ENCODE peak calls at places on chromosome 6, in ten cellular contexts. A, O, I, V, Z, B, F, Y, Q and E are unnamed samples.
A peak's percentile ranks its signal among the peaks of the same experiment; 100 is the strongest.

GRCh38 chr6:28789553-28790083 is 134.2 kb downstream of the TRIM27 start:
- DNase-seq in A (no peak), O (no peak), I (no peak), V (no peak), Z (no peak), B (no peak), F (peak; percentile 89), Y (peak; percentile 41), Q (peak; percentile 54), E (peak; percentile 53)

GRCh38 chr6:2054516-2055067 is 190.8 kb downstream of the GMDS start:
- DNase-seq in A (no peak), O (no peak), I (no peak), V (no peak), Z (no peak), B (no peak), F (no peak), Y (no peak), Q (no peak), E (no peak)

GRCh38 chr6:6674872-6675271 is 86.4 kb downstream of the LY86 start:
- DNase-seq in A (no peak), O (no peak), I (no peak), V (no peak), Z (no peak), B (no peak), F (peak; percentile 36), Y (no peak), Q (peak; percentile 56), E (no peak)

GRCh38 chr6:26594128-26594493 is 2.6 kb upstream of the ABT1 start:
- DNase-seq in A (no peak), O (no peak), I (no peak), V (no peak), Z (no peak), B (no peak), F (no peak), Y (no peak), Q (no peak), E (no peak)

GRCh38 chr6:113306552-113307145 is 550.5 kb upstream of the MARCKS start:
- DNase-seq in A (peak; percentile 45), O (peak; percentile 21), I (peak; percentile 81), V (no peak), Z (no peak), B (no peak), F (peak; percentile 36), Y (no peak), Q (peak; percentile 75), E (peak; percentile 14)

GRCh38 chr6:159720708-159721107 is 6.6 kb upstream of the WTAP start:
- DNase-seq in A (no peak), O (no peak), I (no peak), V (no peak), Z (no peak), B (no peak), F (no peak), Y (no peak), Q (peak; percentile 41), E (no peak)

GRCh38 chr6:75204959-75205775 is 686 bp downstream of the COL12A1 start:
- DNase-seq in A (peak; percentile 70), O (peak; percentile 77), I (peak; percentile 88), V (peak; percentile 82), Z (no peak), B (no peak), F (peak; percentile 43), Y (peak; percentile 85), Q (peak; percentile 60), E (peak; percentile 69)

GRCh38 chr6:160398674-160399271 is 50.6 kb downstream of the SLC22A3 start:
- DNase-seq in A (no peak), O (no peak), I (no peak), V (no peak), Z (no peak), B (no peak), F (no peak), Y (peak; percentile 21), Q (no peak), E (no peak)

GRCh38 chr6:128327890-128328289 is 192.5 kb downstream of the PTPRK start:
- DNase-seq in A (no peak), O (no peak), I (no peak), V (no peak), Z (no peak), B (no peak), F (peak; percentile 64), Y (no peak), Q (peak; percentile 52), E (no peak)

GRCh38 chr6:39140556-39141191 is 25.7 kb upstream of the SAYSD1 start:
- DNase-seq in A (no peak), O (no peak), I (no peak), V (no peak), Z (no peak), B (no peak), F (no peak), Y (no peak), Q (no peak), E (no peak)

GRCh38 chr6:31597006-31597405 is 4.2 kb upstream of the NCR3 start:
- DNase-seq in A (no peak), O (no peak), I (no peak), V (no peak), Z (no peak), B (no peak), F (peak; percentile 75), Y (no peak), Q (peak; percentile 40), E (no peak)

GRCh38 chr6:20559924-20560551 is 25.8 kb downstream of the CDKAL1 start:
- DNase-seq in A (no peak), O (no peak), I (no peak), V (no peak), Z (no peak), B (no peak), F (peak; percentile 24), Y (no peak), Q (no peak), E (no peak)

GRCh38 chr6:73435236-73435635 is 16.9 kb downstream of the CGAS start:
- DNase-seq in A (no peak), O (no peak), I (no peak), V (no peak), Z (no peak), B (no peak), F (no peak), Y (no peak), Q (no peak), E (no peak)

GRCh38 chr6:166655713-166656265 is 28.7 kb upstream of the RPS6KA2 start:
- DNase-seq in A (no peak), O (no peak), I (no peak), V (no peak), Z (no peak), B (no peak), F (no peak), Y (no peak), Q (no peak), E (no peak)

GRCh38 chr6:30884521-30885480 is 482 bp downstream of the DDR1 start:
- DNase-seq in A (peak; percentile 72), O (peak; percentile 74), I (peak; percentile 80), V (no peak), Z (no peak), B (peak; percentile 66), F (peak; percentile 49), Y (peak; percentile 9), Q (peak; percentile 76), E (peak; percentile 50)

GRCh38 chr6:149032599-149033405 is 284.7 kb upstream of the TAB2 start:
- DNase-seq in A (no peak), O (peak; percentile 56), I (no peak), V (no peak), Z (peak; percentile 64), B (no peak), F (peak; percentile 56), Y (peak; percentile 91), Q (no peak), E (peak; percentile 87)

GRCh38 chr6:43702522-43703440 is 15.2 kb upstream of the MRPS18A start:
- DNase-seq in A (peak; percentile 94), O (peak; percentile 86), I (peak; percentile 96), V (peak; percentile 97), Z (peak; percentile 57), B (no peak), F (peak; percentile 82), Y (peak; percentile 71), Q (peak; percentile 97), E (peak; percentile 93)

GRCh38 chr6:41441598-41442205 is 104.5 kb upstream of the FOXP4 start:
- DNase-seq in A (no peak), O (no peak), I (no peak), V (no peak), Z (no peak), B (no peak), F (no peak), Y (no peak), Q (peak; percentile 82), E (no peak)
- H3K27me3 ChIP-seq in A (no peaks in the 10 kb centered on the region), O (no peaks in the 10 kb centered on the region), I (no peaks in the 10 kb centered on the region), V (peaks cover 18% of the 10 kb centered on the region), Z (peaks cover 53% of the 10 kb centered on the region), B (peaks cover 8% of the 10 kb centered on the region), F (no peaks in the 10 kb centered on the region), Y (peaks cover 41% of the 10 kb centered on the region), Q (peaks cover 30% of the 10 kb centered on the region), E (no peaks in the 10 kb centered on the region)

GRCh38 chr6:89146748-89147715 is 1.2 kb downstream of the PM20D2 start:
- DNase-seq in A (no peak), O (no peak), I (no peak), V (no peak), Z (no peak), B (no peak), F (peak; percentile 39), Y (peak; percentile 62), Q (peak; percentile 37), E (no peak)

GRCh38 chr6:89144358-89145041 is 1.4 kb upstream of the PM20D2 start:
- DNase-seq in A (no peak), O (no peak), I (no peak), V (no peak), Z (no peak), B (no peak), F (no peak), Y (no peak), Q (no peak), E (no peak)

GRCh38 chr6:89145962-89146747 is at the start of gene PM20D2:
- DNase-seq in A (peak; percentile 77), O (peak; percentile 75), I (peak; percentile 83), V (no peak), Z (no peak), B (peak; percentile 46), F (peak; percentile 73), Y (peak; percentile 31), Q (peak; percentile 79), E (peak; percentile 81)

GRCh38 chr6:89145461-89145961 is 344 bp upstream of the PM20D2 start:
- DNase-seq in A (no peak), O (no peak), I (no peak), V (no peak), Z (no peak), B (no peak), F (peak; percentile 60), Y (no peak), Q (peak; percentile 2), E (peak; percentile 15)

GRCh38 chr6:89148016-89148750 is 2.3 kb downstream of the PM20D2 start:
- DNase-seq in A (no peak), O (no peak), I (no peak), V (no peak), Z (no peak), B (no peak), F (peak; percentile 43), Y (no peak), Q (no peak), E (peak; percentile 56)
- H3K4me3 ChIP-seq in A (peak overlapping the region; percentile 20), O (no peak overlapping the region), I (peak overlapping the region; percentile 91), V (no peak overlapping the region), Z (no peak overlapping the region), B (no peak overlapping the region), F (peak overlapping the region; percentile 69), Y (no peak overlapping the region), Q (no peak overlapping the region), E (no peak overlapping the region)

GRCh38 chr6:33843086-33843695 is 39.4 kb upstream of the MLN start:
- DNase-seq in A (no peak), O (no peak), I (no peak), V (no peak), Z (no peak), B (no peak), F (no peak), Y (peak; percentile 12), Q (no peak), E (no peak)
- H3K27me3 ChIP-seq in A (no peaks in the 10 kb centered on the region), O (no peaks in the 10 kb centered on the region), I (no peaks in the 10 kb centered on the region), V (no peaks in the 10 kb centered on the region), Z (no peaks in the 10 kb centered on the region), B (no peaks in the 10 kb centered on the region), F (no peaks in the 10 kb centered on the region), Y (no peaks in the 10 kb centered on the region), Q (no peaks in the 10 kb centered on the region), E (no peaks in the 10 kb centered on the region)

GRCh38 chr6:96301023-96301422 is 220.6 kb upstream of the UFL1 start:
- DNase-seq in A (no peak), O (no peak), I (no peak), V (no peak), Z (no peak), B (no peak), F (no peak), Y (peak; percentile 3), Q (no peak), E (no peak)
- H3K4me3 ChIP-seq in A (no peak overlapping the region), O (no peak overlapping the region), I (no peak overlapping the region), V (no peak overlapping the region), Z (no peak overlapping the region), B (no peak overlapping the region), F (no peak overlapping the region), Y (no peak overlapping the region), Q (no peak overlapping the region), E (no peak overlapping the region)